ENCODE peak calls at places on chromosomes 2 and 18, in seven cellular contexts. I is germinal center; S is activated T-helper 1 cell treated with anti-CD3 and anti-CD28 coated beads, Interleukin-2, amount 50 U/mL, for 16 hours; B is CD8-positive, alpha-beta memory T cell; R is SW480; Y is T-helper 2 cell; Q is uterus. M is an unnamed sample.

GRCh38 chr2:23460228-23460627 is 75.2 kb downstream of the KLHL29 start:
- DNase-seq in I (no peak), S (no peak), B (no peak), R (peak), Y (no peak), Q (no peak), M (peak)

GRCh38 chr2:230326453-230327417 is at the start of gene SP140L:
- DNase-seq in I (peak), S (peak), B (peak), R (peak), Y (peak), Q (peak), M (peak)

GRCh38 chr2:27431395-27431794 is 3.0 kb downstream of the NRBP1 start:
- DNase-seq in I (no peak), S (no peak), B (no peak), R (no peak), Y (no peak), Q (no peak), M (peak)

GRCh38 chr2:100234141-100234540 is 88.2 kb downstream of the LONRF2 start:
- DNase-seq in I (no peak), S (no peak), B (no peak), R (no peak), Y (no peak), Q (no peak), M (no peak)

GRCh38 chr2:3324404-3325281 is 53.0 kb downstream of the EIPR1 start:
- DNase-seq in I (no peak), S (no peak), B (no peak), R (no peak), Y (no peak), Q (no peak), M (no peak)

GRCh38 chr18:57819671-57820460 is 16.8 kb upstream of the ATP8B1 start:
- DNase-seq in I (no peak), S (no peak), B (no peak), R (peak), Y (no peak), Q (peak), M (no peak)

GRCh38 chr2:17573085-17573805 is 32.7 kb downstream of the VSNL1 start:
- DNase-seq in I (no peak), S (no peak), B (no peak), R (peak), Y (no peak), Q (no peak), M (no peak)

GRCh38 chr2:147351789-147352188 is 493.0 kb upstream of the ACVR2A start:
- DNase-seq in I (no peak), S (no peak), B (no peak), R (no peak), Y (no peak), Q (no peak), M (no peak)

GRCh38 chr2:107556038-107556627 is 270.6 kb upstream of the RGPD4 start:
- DNase-seq in I (no peak), S (no peak), B (no peak), R (no peak), Y (no peak), Q (no peak), M (no peak)

GRCh38 chr18:51537487-51537886 is 340.0 kb upstream of the MEX3C start:
- DNase-seq in I (peak), S (no peak), B (no peak), R (peak), Y (no peak), Q (no peak), M (no peak)

GRCh38 chr18:69490072-69490471 is 89.4 kb downstream of the DOK6 start:
- DNase-seq in I (no peak), S (no peak), B (no peak), R (no peak), Y (no peak), Q (no peak), M (no peak)

GRCh38 chr2:239264838-239265651 is 135.8 kb downstream of the HDAC4 start:
- DNase-seq in I (no peak), S (peak), B (peak), R (peak), Y (peak), Q (no peak), M (peak)

GRCh38 chr2:30217644-30218361 is 13.5 kb upstream of the LBH start:
- DNase-seq in I (no peak), S (no peak), B (no peak), R (no peak), Y (no peak), Q (no peak), M (no peak)

GRCh38 chr2:229715895-229716507 is 1.6 kb upstream of the DNER start:
- DNase-seq in I (peak), S (no peak), B (no peak), R (peak), Y (no peak), Q (no peak), M (peak)

GRCh38 chr18:13612111-13612997 is 114.0 kb downstream of the FAM210A start:
- DNase-seq in I (peak), S (peak), B (peak), R (no peak), Y (peak), Q (no peak), M (peak)

GRCh38 chr2:111162718-111163331 is 42.1 kb downstream of the BCL2L11 start:
- DNase-seq in I (peak), S (no peak), B (no peak), R (no peak), Y (no peak), Q (no peak), M (peak)

GRCh38 chr18:22709288-22710060 is 223.7 kb upstream of the RBBP8 start:
- DNase-seq in I (no peak), S (no peak), B (no peak), R (no peak), Y (no peak), Q (peak), M (no peak)

GRCh38 chr2:10486091-10486490 is 38.0 kb upstream of the ODC1 start:
- DNase-seq in I (no peak), S (no peak), B (no peak), R (no peak), Y (no peak), Q (no peak), M (no peak)

GRCh38 chr2:38654495-38655381 is 11.2 kb upstream of the GALM start:
- DNase-seq in I (no peak), S (no peak), B (no peak), R (no peak), Y (no peak), Q (no peak), M (no peak)